ENCODE peak calls at places on chromosomes 3 and 15, in nine cellular contexts. A is brain microvascular endothelial cell; E is cardiac muscle cell; P is RWPE1; I is activated CD8-positive, alpha-beta T cell treated with anti-CD3 and anti-CD28 coated beads for 36 hours; S is HFF-Myc; K is MCF 10A; M is H9; F is uterus. H is an unnamed sample.

GRCh38 chr15:59918994-59919951 is 84.8 kb upstream of the FOXB1 start:
- DNase-seq in I (peak; percentile 76), K (peak; percentile 78), A (peak; percentile 82), E (peak; percentile 52), M (no peak), F (no peak), S (no peak), P (peak; percentile 76), H (no peak)

GRCh38 chr15:37133619-37134018 is 33.3 kb upstream of the MEIS2 start:
- DNase-seq in I (no peak), P (no peak), A (no peak), S (peak; percentile 12), F (no peak), E (peak; percentile 67), M (no peak), K (no peak), H (no peak)

GRCh38 chr15:92122259-92122658 is 268.8 kb downstream of the SLCO3A1 start:
- DNase-seq in F (no peak), P (no peak), S (no peak), M (no peak), E (no peak), K (no peak), A (no peak), I (no peak), H (no peak)

GRCh38 chr15:31131853-31132375 is 30.4 kb upstream of the TRPM1 start:
- DNase-seq in A (no peak), E (no peak), F (no peak), K (no peak), S (no peak), M (no peak), I (no peak), P (no peak), H (no peak)

GRCh38 chr3:186760141-186760813 is 23.1 kb upstream of the EIF4A2 start:
- DNase-seq in I (no peak), S (no peak), K (peak; percentile 50), P (peak; percentile 70), F (no peak), E (no peak), M (no peak), A (no peak), H (no peak)

GRCh38 chr3:146524961-146525360 is 19.4 kb downstream of the PLSCR1 start:
- DNase-seq in I (no peak), F (no peak), S (no peak), P (no peak), M (no peak), E (no peak), A (no peak), K (no peak), H (no peak)

GRCh38 chr15:92326236-92326635 is 67.4 kb upstream of the ST8SIA2 start:
- DNase-seq in M (no peak), K (no peak), E (no peak), I (no peak), S (no peak), P (no peak), A (no peak), F (no peak), H (no peak)

GRCh38 chr3:184443364-184443763 is 63.5 kb downstream of the CHRD start:
- DNase-seq in A (no peak), M (no peak), E (no peak), I (no peak), S (no peak), P (peak; percentile 34), F (no peak), K (peak; percentile 15), H (no peak)

GRCh38 chr3:177438596-177439220 is 241.4 kb upstream of the TBL1XR1 start:
- DNase-seq in I (no peak), P (no peak), S (no peak), E (no peak), K (peak; percentile 66), F (no peak), A (no peak), M (no peak), H (no peak)

GRCh38 chr15:73997986-73998385 is 3.5 kb downstream of the PML start:
- DNase-seq in E (no peak), K (peak; percentile 63), S (no peak), F (no peak), I (no peak), P (no peak), A (no peak), M (no peak), H (no peak)

GRCh38 chr3:89699229-89699628 is 591.8 kb downstream of the EPHA3 start:
- DNase-seq in F (no peak), K (no peak), P (no peak), E (no peak), A (no peak), I (no peak), S (no peak), M (no peak), H (no peak)

GRCh38 chr15:69780374-69780773 is 317.3 kb downstream of the TLE3 start:
- DNase-seq in E (peak; percentile 47), F (no peak), M (no peak), S (no peak), I (no peak), P (no peak), A (no peak), K (peak; percentile 26), H (no peak)

GRCh38 chr3:106850429-106850828 is 526.8 kb upstream of the CCDC54 start:
- DNase-seq in K (no peak), A (peak; percentile 47), I (no peak), P (no peak), E (peak; percentile 33), S (no peak), F (no peak), M (no peak), H (no peak)

GRCh38 chr3:197186887-197187588 is 111.4 kb downstream of the DLG1 start:
- DNase-seq in E (peak; percentile 75), S (peak; percentile 36), F (peak; percentile 28), M (no peak), A (peak; percentile 20), I (peak; percentile 22), K (peak; percentile 77), P (peak; percentile 43), H (no peak)

GRCh38 chr3:24963762-24964625 is 464.1 kb upstream of the RARB start:
- DNase-seq in P (no peak), M (no peak), E (peak; percentile 55), K (peak; percentile 47), I (no peak), A (peak; percentile 41), F (no peak), S (no peak), H (no peak)

GRCh38 chr15:76181705-76182107 is 121.9 kb downstream of the TMEM266 start:
- DNase-seq in P (no peak), I (peak; percentile 54), M (no peak), F (no peak), A (no peak), K (no peak), S (no peak), E (no peak), H (no peak)

GRCh38 chr3:49295489-49296058 is 18.5 kb upstream of the C3orf62 start:
- DNase-seq in E (peak; percentile 48), P (no peak), I (peak; percentile 48), K (peak; percentile 35), S (no peak), M (no peak), A (peak; percentile 32), F (peak; percentile 29), H (peak; percentile 12)

GRCh38 chr15:28208583-28208982 is 109.5 kb upstream of the OCA2 start:
- DNase-seq in F (no peak), I (no peak), K (no peak), M (no peak), E (no peak), A (no peak), S (no peak), P (no peak), H (no peak)

GRCh38 chr15:94526071-94526689 is 294.8 kb downstream of the MCTP2 start:
- DNase-seq in S (no peak), F (no peak), M (peak; percentile 55), I (no peak), A (peak; percentile 1), E (no peak), P (peak; percentile 9), K (peak; percentile 18), H (no peak)

GRCh38 chr3:148075829-148076716 is 621.6 kb upstream of the AGTR1 start:
- DNase-seq in S (peak; percentile 12), K (peak; percentile 48), A (peak; percentile 67), P (peak; percentile 9), F (no peak), E (peak; percentile 73), I (no peak), M (peak; percentile 32), H (no peak)

GRCh38 chr15:87977907-87978306 is 278.6 kb downstream of the NTRK3 start:
- DNase-seq in E (no peak), M (no peak), F (no peak), S (no peak), K (no peak), A (no peak), P (no peak), I (no peak), H (no peak)
- TF ChIP-seq CTCF in E (no peak), M (no peak), F (no peak), S (no peak), K (no peak), A (no peak), P (no peak), I (no peak), H (no peak)

GRCh38 chr3:57221883-57222282 is 5.6 kb upstream of the APPL1 start:
- DNase-seq in E (peak; percentile 58), F (no peak), P (no peak), K (peak; percentile 39), M (no peak), I (no peak), S (no peak), A (no peak), H (no peak)
- TF ChIP-seq CTCF in E (peak; percentile 41), F (peak; percentile 35), P (no peak), K (peak; percentile 40), M (peak; percentile 64), I (no peak), S (peak; percentile 22), A (peak; percentile 24), H (peak; percentile 52)

DNA sequence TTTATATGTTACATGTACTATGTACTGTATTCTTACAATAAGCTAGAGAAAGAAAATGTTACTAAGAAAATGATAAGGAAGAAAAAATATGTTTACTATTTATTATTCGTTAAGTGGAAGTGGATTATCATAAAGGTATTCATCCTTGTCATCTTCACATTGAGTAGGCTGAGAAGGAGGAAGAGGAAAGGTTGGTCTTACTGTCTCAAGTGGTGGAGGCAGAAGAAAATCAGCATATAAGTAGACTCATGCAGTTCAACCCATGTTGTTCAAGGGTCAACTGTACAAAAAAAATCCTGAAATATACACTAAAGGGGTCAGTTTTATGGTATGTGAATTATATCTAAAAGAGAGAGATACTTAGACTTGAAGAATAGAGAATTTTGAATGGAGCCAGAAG is 5.7 kb downstream of the HMG20A start:
- DNase-seq in I (no peak), A (no peak), E (no peak), P (no peak), K (no peak), F (no peak), S (no peak), M (no peak), H (no peak)
- TF ChIP-seq CTCF in I (no peak), A (no peak), E (no peak), P (no peak), K (no peak), F (no peak), S (no peak), M (no peak), H (no peak)

GRCh38 chr3:8094415-8094814 is 407.2 kb upstream of the LMCD1 start:
- DNase-seq in A (no peak), I (no peak), M (no peak), S (no peak), K (no peak), F (no peak), P (no peak), E (no peak), H (no peak)

GRCh38 chr3:8097690-8098089 is 403.9 kb upstream of the LMCD1 start:
- DNase-seq in I (no peak), A (no peak), M (no peak), E (no peak), F (no peak), P (no peak), K (no peak), S (no peak), H (no peak)

GRCh38 chr3:8095724-8096123 is 405.9 kb upstream of the LMCD1 start:
- DNase-seq in M (peak; percentile 81), P (no peak), K (no peak), S (no peak), F (no peak), E (no peak), I (no peak), A (no peak), H (no peak)
- TF ChIP-seq CTCF in M (peak; percentile 51), P (no peak), K (no peak), S (no peak), F (no peak), E (no peak), I (no peak), A (peak; percentile 44), H (peak; percentile 31)